ENCODE peak calls at places on chromosome 2, in nine cellular contexts. F, P, J, H, C, Q, K, I and Y are unnamed samples. For H3K4me1, the result is how much of the 10 kb centered on the place peaks cover.

GRCh38 chr2:74845217-74845751 is 11.4 kb downstream of the HK2 start:
- DNase-seq in F (peak), P (peak), J (no peak), H (peak), C (peak), Q (peak), K (peak), I (no peak), Y (peak)

GRCh38 chr2:181426687-181427086 is 30.5 kb upstream of the ITGA4 start:
- DNase-seq in F (no peak), P (no peak), J (no peak), H (no peak), C (no peak), Q (no peak), K (no peak), I (no peak), Y (no peak)

GRCh38 chr2:119301413-119301812 is 65.2 kb downstream of the C2orf76 start:
- DNase-seq in F (no peak), P (no peak), J (no peak), H (no peak), C (no peak), Q (no peak), K (peak), I (no peak), Y (no peak)

GRCh38 chr2:237693281-237694039 is 66.1 kb downstream of the LRRFIP1 start:
- DNase-seq in F (no peak), P (peak), J (no peak), H (no peak), C (peak), Q (peak), K (peak), I (no peak), Y (peak)

GRCh38 chr2:120525056-120526046 is 179.4 kb downstream of the INHBB start:
- DNase-seq in F (peak), P (peak), J (no peak), H (no peak), C (peak), Q (peak), K (no peak), I (no peak), Y (no peak)

GRCh38 chr2:158205215-158205614 is 103.5 kb downstream of the UPP2 start:
- DNase-seq in F (no peak), P (no peak), J (no peak), H (no peak), C (no peak), Q (no peak), K (no peak), I (no peak), Y (no peak)

GRCh38 chr2:237927135-237927534 is 39.7 kb upstream of the UBE2F start:
- DNase-seq in F (no peak), P (no peak), J (no peak), H (no peak), C (no peak), Q (no peak), K (peak), I (no peak), Y (no peak)

GRCh38 chr2:135960598-135961551 is 24.6 kb downstream of the DARS1 start:
- DNase-seq in F (no peak), P (peak), J (peak), H (no peak), C (no peak), Q (no peak), K (peak), I (no peak), Y (peak)

GRCh38 chr2:232503792-232504323 is 16.2 kb upstream of the ECEL1 start:
- DNase-seq in F (no peak), P (no peak), J (no peak), H (no peak), C (no peak), Q (no peak), K (no peak), I (no peak), Y (no peak)

GRCh38 chr2:2672249-2672648 is 341.2 kb upstream of the MYT1L start:
- DNase-seq in F (no peak), P (no peak), J (no peak), H (no peak), C (no peak), Q (no peak), K (no peak), I (no peak), Y (no peak)

GRCh38 chr2:66849128-66849527 is 414.2 kb downstream of the MEIS1 start:
- DNase-seq in F (no peak), P (no peak), J (no peak), H (no peak), C (no peak), Q (no peak), K (no peak), I (no peak), Y (no peak)

GRCh38 chr2:98822301-98823164 is 91.6 kb upstream of the MGAT4A start:
- DNase-seq in F (peak), P (peak), J (no peak), H (no peak), C (no peak), Q (no peak), K (peak), I (no peak), Y (peak)

GRCh38 chr2:229914182-229914581 is 7.6 kb downstream of the TRIP12 start:
- DNase-seq in F (no peak), P (no peak), J (no peak), H (no peak), C (no peak), Q (no peak), K (peak), I (no peak), Y (no peak)

GRCh38 chr2:153476491-153477095 is 2.0 kb downstream of the RPRM start:
- DNase-seq in F (no peak), P (peak), J (no peak), H (no peak), C (no peak), Q (no peak), K (peak), I (no peak), Y (no peak)

GRCh38 chr2:26685943-26686839 is 6.3 kb upstream of the KCNK3 start:
- DNase-seq in F (no peak), P (peak), J (no peak), H (no peak), C (no peak), Q (no peak), K (no peak), I (no peak), Y (no peak)

GRCh38 chr2:219464286-219465032 is 29.8 kb downstream of the SPEG start:
- DNase-seq in F (no peak), P (no peak), J (no peak), H (no peak), C (no peak), Q (no peak), K (no peak), I (no peak), Y (no peak)

GRCh38 chr2:118345465-118345864 is 257.2 kb downstream of the INSIG2 start:
- DNase-seq in F (no peak), P (no peak), J (no peak), H (no peak), C (no peak), Q (no peak), K (no peak), I (no peak), Y (no peak)

GRCh38 chr2:18490901-18491300 is 69.6 kb downstream of the RDH14 start:
- DNase-seq in F (no peak), P (no peak), J (no peak), H (no peak), C (no peak), Q (no peak), K (no peak), I (no peak), Y (no peak)

GRCh38 chr2:196233808-196234501 is 62.6 kb upstream of the STK17B start:
- DNase-seq in F (no peak), P (no peak), J (peak), H (no peak), C (no peak), Q (no peak), K (peak), I (peak), Y (no peak)

GRCh38 chr2:208466133-208466919 is 59.7 kb downstream of the PTH2R start:
- DNase-seq in F (no peak), P (peak), J (peak), H (no peak), C (peak), Q (no peak), K (peak), I (peak), Y (no peak)

GRCh38 chr2:121746071-121746578 is 9.3 kb upstream of the TSN start:
- DNase-seq in F (no peak), P (no peak), J (no peak), H (no peak), C (no peak), Q (no peak), K (no peak), I (no peak), Y (no peak)

GRCh38 chr2:33298233-33298632 is 178.2 kb upstream of the RASGRP3 start:
- DNase-seq in F (no peak), P (no peak), J (no peak), H (no peak), C (peak), Q (no peak), K (peak), I (no peak), Y (no peak)

GRCh38 chr2:231050018-231050901 is 6.4 kb upstream of the PSMD1 start:
- DNase-seq in F (no peak), P (peak), J (no peak), H (no peak), C (peak), Q (no peak), K (no peak), I (no peak), Y (peak)

GRCh38 chr2:159760321-159760720 is 37.7 kb downstream of the CD302 start:
- DNase-seq in F (no peak), P (no peak), J (no peak), H (no peak), C (no peak), Q (no peak), K (peak), I (no peak), Y (no peak)

GRCh38 chr2:143128681-143129580 is at the start of gene ARHGAP15:
- DNase-seq in F (no peak), P (no peak), J (peak), H (no peak), C (no peak), Q (no peak), K (no peak), I (peak), Y (peak)

GRCh38 chr2:120670371-120670770 is 65.3 kb upstream of the GLI2 start:
- DNase-seq in F (no peak), P (no peak), J (no peak), H (no peak), C (no peak), Q (no peak), K (no peak), I (no peak), Y (no peak)

GRCh38 chr2:99725810-99726209 is 236.0 kb upstream of the REV1 start:
- DNase-seq in F (no peak), P (no peak), J (no peak), H (no peak), C (no peak), Q (peak), K (peak), I (no peak), Y (no peak)

GRCh38 chr2:227503433-227504406 is 31.8 kb downstream of the AGFG1 start:
- DNase-seq in F (peak), P (peak), J (no peak), H (no peak), C (peak), Q (peak), K (peak), I (no peak), Y (no peak)

GRCh38 chr2:119700866-119701265 is 21.9 kb downstream of the TMEM177 start:
- DNase-seq in F (no peak), P (no peak), J (no peak), H (no peak), C (no peak), Q (no peak), K (no peak), I (no peak), Y (no peak)

GRCh38 chr2:30157616-30158015 is 10.8 kb downstream of the YPEL5 start:
- DNase-seq in F (no peak), P (no peak), J (no peak), H (no peak), C (no peak), Q (no peak), K (no peak), I (no peak), Y (no peak)

GRCh38 chr2:29699045-29699444 is 222.3 kb downstream of the ALK start:
- DNase-seq in F (no peak), P (no peak), J (no peak), H (peak), C (no peak), Q (no peak), K (no peak), I (no peak), Y (no peak)

GRCh38 chr2:70732736-70733427 is 35.1 kb downstream of the ADD2 start:
- DNase-seq in F (no peak), P (no peak), J (no peak), H (no peak), C (no peak), Q (no peak), K (no peak), I (no peak), Y (no peak)
- H3K27ac ChIP-seq in F (no peak), P (no peak), J (no peak), H (no peak), C (no peak), Q (no peak), K (no peak), I (no peak), Y (no peak)

DNA sequence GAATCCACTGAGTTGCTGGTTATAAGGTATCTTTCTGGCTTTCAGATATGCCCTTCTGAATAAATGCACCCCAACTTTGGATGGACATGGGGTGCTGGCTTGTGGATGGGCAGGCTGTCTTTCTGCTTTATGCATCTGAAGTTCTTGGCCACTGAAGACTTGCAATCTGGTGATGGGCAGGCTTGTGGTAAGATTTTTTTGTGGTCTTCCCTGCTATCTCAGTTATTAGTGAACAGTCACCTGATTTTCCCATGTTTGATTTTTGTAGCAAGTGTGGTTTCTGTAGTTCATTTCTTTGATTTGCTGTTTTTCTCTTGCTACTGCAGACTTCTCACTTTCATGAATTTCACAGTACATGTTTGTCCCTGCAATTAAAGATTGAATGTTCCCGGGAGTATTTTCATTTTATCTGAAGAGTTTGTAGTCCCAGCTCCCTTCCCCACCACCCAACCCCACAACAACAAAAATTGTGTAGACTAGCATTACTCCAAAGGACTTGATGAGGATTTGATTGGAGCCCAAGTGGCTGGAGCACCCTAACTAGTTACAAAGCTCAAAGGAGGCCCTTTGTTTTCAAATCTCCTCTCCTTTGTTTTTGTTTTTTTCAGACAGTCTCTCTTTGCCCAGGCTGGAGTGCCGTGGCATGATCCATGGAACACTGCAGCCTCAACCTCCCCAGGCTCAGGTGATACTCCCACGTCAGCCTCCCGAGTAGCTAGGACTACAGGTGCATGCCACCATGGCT is 63.6 kb upstream of the MGAT5 start:
- DNase-seq in F (no peak), P (no peak), J (no peak), H (no peak), C (no peak), Q (no peak), K (no peak), I (no peak), Y (no peak)
- H3K4me1 ChIP-seq in F (under half), P (under half), J (under half), H (under half), C (under half), Q (under half), K (under half), I (under half), Y (under half)

GRCh38 chr2:203891474-203891873 is 23.9 kb downstream of the CTLA4 start:
- DNase-seq in F (no peak), P (no peak), J (peak), H (no peak), C (no peak), Q (no peak), K (peak), I (no peak), Y (no peak)
- H3K27ac ChIP-seq in F (no peak), P (no peak), J (no peak), H (no peak), C (no peak), Q (no peak), K (no peak), I (no peak), Y (no peak)

DNA sequence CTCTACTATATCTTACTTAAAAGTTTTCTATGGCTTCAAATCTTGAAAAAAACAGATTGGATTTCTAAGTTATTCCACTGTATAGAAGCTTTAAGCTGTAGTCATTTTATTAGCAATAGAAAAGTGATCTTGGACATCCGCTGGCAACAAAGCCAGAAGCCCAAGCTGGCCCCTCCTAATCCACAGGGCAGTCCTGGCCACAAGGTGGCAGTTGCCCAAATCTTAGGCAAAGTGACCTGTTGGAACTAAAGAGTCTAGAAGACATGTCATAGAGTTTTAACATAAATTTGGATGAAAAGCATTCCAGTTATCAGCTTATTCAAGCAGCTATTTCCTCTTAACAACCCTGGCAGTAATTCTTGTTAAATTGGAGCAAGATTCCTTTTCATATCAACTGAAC is 80.8 kb downstream of the SP3 start:
- DNase-seq in F (peak), P (peak), J (peak), H (no peak), C (peak), Q (peak), K (peak), I (no peak), Y (peak)
- H3K4me1 ChIP-seq in F (under half), P (under half), J (under half), H (under half), C (under half), Q (under half), K (under half), I (under half), Y (under half)

GRCh38 chr2:9693646-9694045 is 62.8 kb upstream of the YWHAQ start:
- DNase-seq in F (no peak), P (no peak), J (no peak), H (no peak), C (no peak), Q (no peak), K (no peak), I (no peak), Y (no peak)
- H3K27ac ChIP-seq in F (peak), P (no peak), J (peak), H (peak), C (peak), Q (no peak), K (peak), I (no peak), Y (no peak)